ENCODE peak calls at places on chromosomes 2 and 18, in ten cellular contexts. One of them, this sample, is unnamed.

GRCh38 chr2:176562359-176563043 is 293.3 kb downstream of the MTX2 start:
- DNase-seq in tibial artery: no peak
- DNase-seq in foreskin fibroblast: no peak
- DNase-seq in HCT116: no peak
- DNase-seq in fibroblast of villous mesenchyme: peak; percentile 61
- DNase-seq in AG09309: no peak
- DNase-seq in cardiac muscle cell: peak; percentile 74
- DNase-seq in cardiac fibroblast: peak; percentile 44
- DNase-seq in kidney: no peak
- DNase-seq in RWPE1: peak; percentile 32
- DNase-seq in this sample: peak; percentile 88

GRCh38 chr2:153509133-153509532 is 30.6 kb upstream of the RPRM start:
- DNase-seq in tibial artery: no peak
- DNase-seq in foreskin fibroblast: no peak
- DNase-seq in HCT116: no peak
- DNase-seq in fibroblast of villous mesenchyme: no peak
- DNase-seq in AG09309: no peak
- DNase-seq in cardiac muscle cell: no peak
- DNase-seq in cardiac fibroblast: no peak
- DNase-seq in kidney: no peak
- DNase-seq in RWPE1: no peak
- DNase-seq in this sample: no peak

GRCh38 chr2:127675335-127676261 is at the start of gene LIMS2:
- DNase-seq in tibial artery: no peak
- DNase-seq in foreskin fibroblast: peak; percentile 44
- DNase-seq in HCT116: no peak
- DNase-seq in fibroblast of villous mesenchyme: peak; percentile 56
- DNase-seq in AG09309: no peak
- DNase-seq in cardiac muscle cell: peak; percentile 41
- DNase-seq in cardiac fibroblast: peak; percentile 49
- DNase-seq in kidney: peak; percentile 81
- DNase-seq in RWPE1: peak; percentile 53
- DNase-seq in this sample: peak; percentile 62

GRCh38 chr2:112777036-112777435 is 7.3 kb downstream of the IL1A start:
- DNase-seq in tibial artery: no peak
- DNase-seq in foreskin fibroblast: no peak
- DNase-seq in HCT116: no peak
- DNase-seq in fibroblast of villous mesenchyme: no peak
- DNase-seq in AG09309: no peak
- DNase-seq in cardiac muscle cell: no peak
- DNase-seq in cardiac fibroblast: no peak
- DNase-seq in kidney: no peak
- DNase-seq in RWPE1: no peak
- DNase-seq in this sample: no peak

GRCh38 chr2:44954902-44955592 is 13.5 kb downstream of the SIX3 start:
- DNase-seq in tibial artery: no peak
- DNase-seq in foreskin fibroblast: peak; percentile 39
- DNase-seq in HCT116: no peak
- DNase-seq in fibroblast of villous mesenchyme: no peak
- DNase-seq in AG09309: no peak
- DNase-seq in cardiac muscle cell: no peak
- DNase-seq in cardiac fibroblast: no peak
- DNase-seq in kidney: no peak
- DNase-seq in RWPE1: no peak
- DNase-seq in this sample: no peak

GRCh38 chr2:64711260-64711659 is 57.5 kb upstream of the SERTAD2 start:
- DNase-seq in tibial artery: no peak
- DNase-seq in foreskin fibroblast: no peak
- DNase-seq in HCT116: no peak
- DNase-seq in fibroblast of villous mesenchyme: no peak
- DNase-seq in AG09309: no peak
- DNase-seq in cardiac muscle cell: peak; percentile 35
- DNase-seq in cardiac fibroblast: peak; percentile 56
- DNase-seq in kidney: no peak
- DNase-seq in RWPE1: no peak
- DNase-seq in this sample: no peak

GRCh38 chr2:86747708-86748627 is 27.9 kb downstream of the RMND5A start:
- DNase-seq in tibial artery: no peak
- DNase-seq in foreskin fibroblast: peak; percentile 88
- DNase-seq in HCT116: peak; percentile 31
- DNase-seq in fibroblast of villous mesenchyme: peak; percentile 88
- DNase-seq in AG09309: peak; percentile 79
- DNase-seq in cardiac muscle cell: peak; percentile 87
- DNase-seq in cardiac fibroblast: peak; percentile 81
- DNase-seq in kidney: no peak
- DNase-seq in RWPE1: peak; percentile 41
- DNase-seq in this sample: peak; percentile 93

GRCh38 chr2:118990757-118991545 is 49.0 kb downstream of the MARCO start:
- DNase-seq in tibial artery: peak; percentile 40
- DNase-seq in foreskin fibroblast: no peak
- DNase-seq in HCT116: no peak
- DNase-seq in fibroblast of villous mesenchyme: no peak
- DNase-seq in AG09309: no peak
- DNase-seq in cardiac muscle cell: no peak
- DNase-seq in cardiac fibroblast: no peak
- DNase-seq in kidney: peak; percentile 23
- DNase-seq in RWPE1: no peak
- DNase-seq in this sample: no peak

GRCh38 chr2:20622731-20623130 is 28.2 kb downstream of the HS1BP3 start:
- DNase-seq in tibial artery: peak; percentile 59
- DNase-seq in foreskin fibroblast: no peak
- DNase-seq in HCT116: no peak
- DNase-seq in fibroblast of villous mesenchyme: no peak
- DNase-seq in AG09309: no peak
- DNase-seq in cardiac muscle cell: no peak
- DNase-seq in cardiac fibroblast: no peak
- DNase-seq in kidney: peak; percentile 54
- DNase-seq in RWPE1: no peak
- DNase-seq in this sample: no peak

GRCh38 chr2:191916826-191917225 is 69.9 kb upstream of the CAVIN2 start:
- DNase-seq in tibial artery: no peak
- DNase-seq in foreskin fibroblast: peak; percentile 64
- DNase-seq in HCT116: no peak
- DNase-seq in fibroblast of villous mesenchyme: no peak
- DNase-seq in AG09309: no peak
- DNase-seq in cardiac muscle cell: no peak
- DNase-seq in cardiac fibroblast: no peak
- DNase-seq in kidney: no peak
- DNase-seq in RWPE1: no peak
- DNase-seq in this sample: no peak

GRCh38 chr18:34932792-34933466 is 108.3 kb upstream of the MAPRE2 start:
- DNase-seq in tibial artery: no peak
- DNase-seq in foreskin fibroblast: no peak
- DNase-seq in HCT116: no peak
- DNase-seq in fibroblast of villous mesenchyme: no peak
- DNase-seq in AG09309: no peak
- DNase-seq in cardiac muscle cell: no peak
- DNase-seq in cardiac fibroblast: no peak
- DNase-seq in kidney: no peak
- DNase-seq in RWPE1: no peak
- DNase-seq in this sample: no peak

GRCh38 chr2:94871226-94872087 is at the start of gene TEKT4:
- DNase-seq in tibial artery: no peak
- DNase-seq in foreskin fibroblast: no peak
- DNase-seq in HCT116: no peak
- DNase-seq in fibroblast of villous mesenchyme: no peak
- DNase-seq in AG09309: no peak
- DNase-seq in cardiac muscle cell: no peak
- DNase-seq in cardiac fibroblast: no peak
- DNase-seq in kidney: peak; percentile 70
- DNase-seq in RWPE1: no peak
- DNase-seq in this sample: no peak

DNA sequence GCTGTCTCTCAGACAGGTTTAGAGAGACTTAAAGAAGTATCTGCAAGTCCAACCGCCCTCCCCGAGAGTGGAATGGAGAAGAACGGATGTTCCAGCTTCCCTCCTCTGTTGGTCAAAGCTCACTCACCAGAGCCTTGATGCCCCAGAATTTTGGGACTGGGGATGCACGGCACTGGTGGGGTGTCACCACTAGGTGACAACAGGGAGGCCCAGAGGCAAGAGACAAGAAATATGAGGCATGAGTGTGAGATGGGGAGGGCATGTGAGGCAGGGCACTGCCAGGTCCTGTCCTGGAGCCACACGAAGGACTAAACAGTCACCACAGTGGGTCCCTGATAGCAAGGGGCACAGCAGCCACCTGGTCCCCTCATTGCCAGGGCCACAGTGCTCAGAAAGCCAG is 35.1 kb upstream of the SH3BP4 start:
- DNase-seq in tibial artery: no peak
- DNase-seq in foreskin fibroblast: no peak
- DNase-seq in HCT116: no peak
- DNase-seq in fibroblast of villous mesenchyme: no peak
- DNase-seq in AG09309: no peak
- DNase-seq in cardiac muscle cell: no peak
- DNase-seq in cardiac fibroblast: no peak
- DNase-seq in kidney: no peak
- DNase-seq in RWPE1: no peak
- DNase-seq in this sample: no peak
- TF ChIP-seq CTCF in tibial artery: no peak
- TF ChIP-seq CTCF in foreskin fibroblast: no peak
- TF ChIP-seq CTCF in HCT116: peak; percentile 39
- TF ChIP-seq CTCF in fibroblast of villous mesenchyme: no peak
- TF ChIP-seq CTCF in AG09309: no peak
- TF ChIP-seq CTCF in cardiac muscle cell: no peak
- TF ChIP-seq CTCF in cardiac fibroblast: no peak
- TF ChIP-seq CTCF in kidney: no peak
- TF ChIP-seq CTCF in RWPE1: no peak
- TF ChIP-seq CTCF in this sample: no peak

GRCh38 chr2:129922571-129923264 is 56.7 kb upstream of the RAB6C start:
- DNase-seq in tibial artery: no peak
- DNase-seq in foreskin fibroblast: no peak
- DNase-seq in HCT116: no peak
- DNase-seq in fibroblast of villous mesenchyme: no peak
- DNase-seq in AG09309: no peak
- DNase-seq in cardiac muscle cell: no peak
- DNase-seq in cardiac fibroblast: no peak
- DNase-seq in kidney: no peak
- DNase-seq in RWPE1: no peak
- DNase-seq in this sample: no peak
- TF ChIP-seq CTCF in tibial artery: no peak
- TF ChIP-seq CTCF in foreskin fibroblast: no peak
- TF ChIP-seq CTCF in HCT116: no peak
- TF ChIP-seq CTCF in fibroblast of villous mesenchyme: no peak
- TF ChIP-seq CTCF in AG09309: no peak
- TF ChIP-seq CTCF in cardiac muscle cell: no peak
- TF ChIP-seq CTCF in cardiac fibroblast: no peak
- TF ChIP-seq CTCF in kidney: no peak
- TF ChIP-seq CTCF in RWPE1: no peak
- TF ChIP-seq CTCF in this sample: no peak

GRCh38 chr2:138782378-138782777 is 2.2 kb upstream of the NXPH2 start:
- DNase-seq in tibial artery: no peak
- DNase-seq in foreskin fibroblast: no peak
- DNase-seq in HCT116: no peak
- DNase-seq in fibroblast of villous mesenchyme: no peak
- DNase-seq in AG09309: no peak
- DNase-seq in cardiac muscle cell: no peak
- DNase-seq in cardiac fibroblast: no peak
- DNase-seq in kidney: no peak
- DNase-seq in RWPE1: no peak
- DNase-seq in this sample: no peak

DNA sequence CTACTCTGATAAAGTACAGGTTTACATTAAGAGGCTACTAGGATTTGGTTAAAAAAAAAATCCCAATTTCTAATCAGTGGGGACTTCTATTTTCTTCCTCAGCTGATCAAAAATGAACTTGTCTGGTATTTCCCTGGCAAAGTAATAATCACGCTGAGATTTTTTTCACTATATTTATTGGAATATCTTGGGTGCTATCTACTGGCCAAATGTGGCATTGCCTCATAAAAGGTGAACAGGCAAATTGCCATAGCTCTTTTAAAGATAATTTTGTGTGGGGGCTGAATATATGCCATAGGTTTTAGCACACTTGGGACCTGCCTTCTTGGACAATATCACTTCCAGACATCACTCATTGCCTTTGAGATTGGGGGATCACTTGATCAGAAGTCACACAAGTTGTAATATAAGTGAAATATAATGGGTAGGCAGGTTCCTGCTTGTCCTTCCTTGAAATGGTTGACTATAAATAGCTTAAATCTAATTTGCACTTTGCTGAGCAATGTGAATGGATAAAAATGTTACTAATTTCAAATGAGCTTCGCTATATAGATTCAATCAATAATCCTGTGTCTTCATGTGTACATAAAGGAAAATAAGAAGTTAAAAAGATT is 7.0 kb upstream of the NXPH2 start:
- DNase-seq in tibial artery: no peak
- DNase-seq in foreskin fibroblast: peak; percentile 62
- DNase-seq in HCT116: peak; percentile 31
- DNase-seq in fibroblast of villous mesenchyme: peak; percentile 33
- DNase-seq in AG09309: peak; percentile 5
- DNase-seq in cardiac muscle cell: peak; percentile 57
- DNase-seq in cardiac fibroblast: peak; percentile 53
- DNase-seq in kidney: no peak
- DNase-seq in RWPE1: peak; percentile 23
- DNase-seq in this sample: peak; percentile 29
- TF ChIP-seq CTCF in tibial artery: peak; percentile 70
- TF ChIP-seq CTCF in foreskin fibroblast: peak; percentile 71
- TF ChIP-seq CTCF in HCT116: peak; percentile 86
- TF ChIP-seq CTCF in fibroblast of villous mesenchyme: peak; percentile 70
- TF ChIP-seq CTCF in AG09309: peak; percentile 58
- TF ChIP-seq CTCF in cardiac muscle cell: peak; percentile 78
- TF ChIP-seq CTCF in cardiac fibroblast: peak; percentile 69
- TF ChIP-seq CTCF in kidney: peak; percentile 70
- TF ChIP-seq CTCF in RWPE1: peak; percentile 80
- TF ChIP-seq CTCF in this sample: peak; percentile 72

GRCh38 chr2:54772531-54772930 is 49.1 kb downstream of the EML6 start:
- DNase-seq in tibial artery: no peak
- DNase-seq in foreskin fibroblast: peak; percentile 34
- DNase-seq in HCT116: no peak
- DNase-seq in fibroblast of villous mesenchyme: no peak
- DNase-seq in AG09309: no peak
- DNase-seq in cardiac muscle cell: peak; percentile 22
- DNase-seq in cardiac fibroblast: no peak
- DNase-seq in kidney: no peak
- DNase-seq in RWPE1: no peak
- DNase-seq in this sample: peak; percentile 33

GRCh38 chr2:54772110-54772509 is 48.6 kb downstream of the EML6 start:
- DNase-seq in tibial artery: no peak
- DNase-seq in foreskin fibroblast: peak; percentile 60
- DNase-seq in HCT116: peak; percentile 59
- DNase-seq in fibroblast of villous mesenchyme: peak; percentile 11
- DNase-seq in AG09309: peak; percentile 34
- DNase-seq in cardiac muscle cell: peak; percentile 65
- DNase-seq in cardiac fibroblast: peak; percentile 57
- DNase-seq in kidney: no peak
- DNase-seq in RWPE1: peak; percentile 70
- DNase-seq in this sample: peak; percentile 74

GRCh38 chr2:54773233-54773632 is 49.8 kb downstream of the EML6 start:
- DNase-seq in tibial artery: no peak
- DNase-seq in foreskin fibroblast: no peak
- DNase-seq in HCT116: no peak
- DNase-seq in fibroblast of villous mesenchyme: no peak
- DNase-seq in AG09309: no peak
- DNase-seq in cardiac muscle cell: no peak
- DNase-seq in cardiac fibroblast: no peak
- DNase-seq in kidney: no peak
- DNase-seq in RWPE1: no peak
- DNase-seq in this sample: no peak

GRCh38 chr2:54775710-54776109 is 52.2 kb downstream of the EML6 start:
- DNase-seq in tibial artery: no peak
- DNase-seq in foreskin fibroblast: no peak
- DNase-seq in HCT116: no peak
- DNase-seq in fibroblast of villous mesenchyme: no peak
- DNase-seq in AG09309: no peak
- DNase-seq in cardiac muscle cell: no peak
- DNase-seq in cardiac fibroblast: no peak
- DNase-seq in kidney: no peak
- DNase-seq in RWPE1: no peak
- DNase-seq in this sample: no peak

GRCh38 chr2:54773838-54774237 is 50.4 kb downstream of the EML6 start:
- DNase-seq in tibial artery: no peak
- DNase-seq in foreskin fibroblast: no peak
- DNase-seq in HCT116: peak; percentile 44
- DNase-seq in fibroblast of villous mesenchyme: no peak
- DNase-seq in AG09309: no peak
- DNase-seq in cardiac muscle cell: peak; percentile 17
- DNase-seq in cardiac fibroblast: peak; percentile 14
- DNase-seq in kidney: no peak
- DNase-seq in RWPE1: no peak
- DNase-seq in this sample: no peak
- TF ChIP-seq CTCF in tibial artery: no peak
- TF ChIP-seq CTCF in foreskin fibroblast: no peak
- TF ChIP-seq CTCF in HCT116: peak; percentile 67
- TF ChIP-seq CTCF in fibroblast of villous mesenchyme: peak; percentile 22
- TF ChIP-seq CTCF in AG09309: peak; percentile 24
- TF ChIP-seq CTCF in cardiac muscle cell: peak; percentile 24
- TF ChIP-seq CTCF in cardiac fibroblast: peak; percentile 34
- TF ChIP-seq CTCF in kidney: no peak
- TF ChIP-seq CTCF in RWPE1: no peak
- TF ChIP-seq CTCF in this sample: peak; percentile 15

This sample was measured in AG10803.